ENCODE peak calls at places on chromosomes 13 and 19, in six cellular contexts. F is neuronal stem cell, O is H9, Y is mesendoderm, S is H1, E is mesenchymal stem cell. X is an unnamed sample.

GRCh38 chr13:32731576-32731975 is 145.3 kb downstream of the PDS5B start:
- DNase-seq in E (peak), S (no peak), F (no peak), Y (no peak), O (no peak), X (peak)

GRCh38 chr19:4114181-4114580 is 9.7 kb downstream of the MAP2K2 start:
- DNase-seq in S (no peak), O (no peak), Y (no peak), F (no peak), E (no peak), X (no peak)

GRCh38 chr13:77860621-77861020 is 58.0 kb downstream of the EDNRB start:
- DNase-seq in O (no peak), Y (no peak), F (no peak), S (no peak), E (peak), X (peak)

GRCh38 chr13:41492432-41493267 is 35.3 kb downstream of the RGCC start:
- DNase-seq in S (no peak), F (no peak), O (no peak), Y (no peak), E (peak), X (no peak)

GRCh38 chr19:6739884-6740588 is 556 bp downstream of the TRIP10 start:
- DNase-seq in O (peak), F (no peak), E (peak), S (peak), Y (peak), X (no peak)

GRCh38 chr13:65585346-65585745 is 1644.8 kb downstream of the PCDH9 start:
- DNase-seq in O (peak), E (no peak), F (no peak), Y (no peak), S (no peak), X (no peak)

GRCh38 chr19:2977001-2977685 is at the start of gene TLE6:
- DNase-seq in E (peak), F (peak), Y (peak), S (peak), O (peak), X (peak)

GRCh38 chr13:91805605-91806004 is 407.2 kb downstream of the GPC5 start:
- DNase-seq in F (no peak), Y (no peak), S (no peak), O (no peak), E (peak), X (no peak)

GRCh38 chr19:38674388-38675133 is 27.1 kb downstream of the ACTN4 start:
- DNase-seq in S (no peak), Y (peak), F (no peak), O (no peak), E (peak), X (peak)

GRCh38 chr13:38785047-38785446 is 98.2 kb downstream of the FREM2 start:
- DNase-seq in S (no peak), F (no peak), O (no peak), E (no peak), Y (no peak), X (no peak)

GRCh38 chr19:17107546-17108452 is 32.2 kb downstream of the MYO9B start:
- DNase-seq in F (no peak), S (no peak), Y (peak), O (no peak), E (peak), X (peak)

GRCh38 chr19:3880471-3881271 is at the start of gene ATCAY:
- DNase-seq in E (no peak), F (peak), S (peak), O (peak), Y (peak), X (no peak)

GRCh38 chr13:101423872-101424271 is 7.6 kb upstream of the NALCN start:
- DNase-seq in E (no peak), Y (no peak), O (no peak), S (no peak), F (no peak), X (no peak)
- H3K23ac ChIP-seq in E (no peak), Y (no peak), O (no peak), S (no peak), F (no peak), X (no peak)

GRCh38 chr19:14413765-14414171 is 5.4 kb downstream of the DDX39A start:
- DNase-seq in Y (no peak), F (no peak), O (no peak), E (no peak), S (no peak), X (peak)
- H3K23ac ChIP-seq in Y (no peak), F (no peak), O (no peak), E (no peak), S (no peak), X (no peak)

DNA sequence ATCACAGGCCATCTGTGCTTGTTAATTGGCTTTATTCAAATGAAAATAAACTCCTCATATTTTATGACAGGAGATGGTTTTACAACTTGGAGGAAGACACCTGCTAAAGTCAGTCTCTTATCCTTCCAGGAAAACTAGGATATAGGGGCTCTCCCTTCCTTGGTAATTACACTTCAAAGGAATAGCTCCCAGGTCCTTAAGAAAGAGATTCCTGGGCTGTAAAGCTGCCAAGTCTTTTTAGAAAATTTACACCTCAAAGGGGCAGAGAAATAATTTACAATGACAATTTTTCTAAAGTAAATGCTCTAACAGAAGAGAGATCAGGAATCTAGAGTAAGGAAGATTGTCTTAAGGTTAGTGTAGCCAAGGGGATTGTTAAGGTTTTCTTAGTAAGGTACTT is 1359.0 kb downstream of the OLFM4 start:
- DNase-seq in O (no peak), Y (peak), E (no peak), S (no peak), F (no peak), X (no peak)
- H3K23ac ChIP-seq in O (no peak), Y (no peak), E (no peak), S (no peak), F (no peak), X (no peak)

DNA sequence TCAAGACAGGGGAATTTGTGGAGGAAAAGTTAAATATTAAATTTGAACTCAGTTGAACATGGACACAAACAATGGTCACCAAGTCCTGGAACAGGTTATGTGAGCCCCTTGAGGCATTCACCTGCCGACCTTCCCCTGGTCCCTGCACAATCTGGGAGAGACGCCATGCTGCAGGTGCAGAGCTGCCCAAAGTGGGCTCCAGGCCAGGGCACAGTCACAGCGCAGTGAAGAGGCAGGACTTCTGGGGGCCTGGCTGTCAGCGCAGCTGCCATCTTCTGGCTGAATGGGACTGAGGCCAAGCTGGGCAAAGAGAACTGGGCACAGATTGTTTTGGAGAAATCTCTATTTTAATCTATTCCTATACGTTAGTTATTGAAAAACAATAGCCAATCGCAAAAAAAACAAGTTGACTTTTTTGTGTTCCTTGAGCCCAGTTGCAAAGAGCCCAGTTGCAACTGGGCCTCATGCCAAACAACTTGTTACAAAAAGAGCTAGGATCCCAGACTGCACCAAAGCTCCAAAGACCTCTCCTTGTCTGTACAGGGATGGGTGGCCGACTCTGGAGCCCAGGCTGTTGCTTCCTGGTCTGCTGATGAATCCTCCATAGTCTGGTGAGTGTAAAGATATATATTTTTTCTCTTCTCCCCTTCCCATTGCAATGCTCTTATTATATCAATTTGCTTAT is 1.2 kb upstream of the ZNF626 start:
- DNase-seq in O (no peak), F (no peak), S (no peak), Y (no peak), E (no peak), X (no peak)
- H3K23ac ChIP-seq in O (no peak), F (no peak), S (no peak), Y (no peak), E (no peak), X (no peak)

GRCh38 chr13:21328201-21328600 is 130.9 kb downstream of the ZDHHC20 start:
- DNase-seq in Y (peak), O (peak), S (no peak), F (no peak), E (no peak), X (no peak)

GRCh38 chr13:21326155-21327030 is 132.7 kb downstream of the ZDHHC20 start:
- DNase-seq in E (peak), F (peak), Y (peak), S (peak), O (peak), X (peak)

GRCh38 chr13:21330126-21330861 is 128.8 kb downstream of the ZDHHC20 start:
- DNase-seq in Y (no peak), S (no peak), E (peak), F (no peak), O (no peak), X (peak)

GRCh38 chr13:21324793-21325192 is 134.3 kb downstream of the ZDHHC20 start:
- DNase-seq in E (no peak), Y (no peak), F (no peak), O (no peak), S (peak), X (no peak)

GRCh38 chr13:21328836-21329477 is 130.1 kb downstream of the ZDHHC20 start:
- DNase-seq in Y (no peak), E (no peak), S (no peak), F (no peak), O (no peak), X (no peak)
- H3K23ac ChIP-seq in Y (no peak), E (no peak), S (no peak), F (no peak), O (no peak), X (no peak)

GRCh38 chr19:53944933-53945332 is 17.8 kb upstream of the CACNG8 start:
- DNase-seq in E (no peak), O (no peak), Y (no peak), S (no peak), F (no peak), X (no peak)

GRCh38 chr19:53945998-53946397 is 16.7 kb upstream of the CACNG8 start:
- DNase-seq in E (no peak), F (no peak), S (no peak), Y (no peak), O (no peak), X (no peak)

GRCh38 chr19:53945441-53945840 is 17.3 kb upstream of the CACNG8 start:
- DNase-seq in O (peak), F (no peak), Y (peak), S (peak), E (no peak), X (peak)

GRCh38 chr19:53944416-53944815 is 18.3 kb upstream of the CACNG8 start:
- DNase-seq in O (no peak), Y (no peak), S (no peak), E (no peak), F (no peak), X (no peak)

DNA sequence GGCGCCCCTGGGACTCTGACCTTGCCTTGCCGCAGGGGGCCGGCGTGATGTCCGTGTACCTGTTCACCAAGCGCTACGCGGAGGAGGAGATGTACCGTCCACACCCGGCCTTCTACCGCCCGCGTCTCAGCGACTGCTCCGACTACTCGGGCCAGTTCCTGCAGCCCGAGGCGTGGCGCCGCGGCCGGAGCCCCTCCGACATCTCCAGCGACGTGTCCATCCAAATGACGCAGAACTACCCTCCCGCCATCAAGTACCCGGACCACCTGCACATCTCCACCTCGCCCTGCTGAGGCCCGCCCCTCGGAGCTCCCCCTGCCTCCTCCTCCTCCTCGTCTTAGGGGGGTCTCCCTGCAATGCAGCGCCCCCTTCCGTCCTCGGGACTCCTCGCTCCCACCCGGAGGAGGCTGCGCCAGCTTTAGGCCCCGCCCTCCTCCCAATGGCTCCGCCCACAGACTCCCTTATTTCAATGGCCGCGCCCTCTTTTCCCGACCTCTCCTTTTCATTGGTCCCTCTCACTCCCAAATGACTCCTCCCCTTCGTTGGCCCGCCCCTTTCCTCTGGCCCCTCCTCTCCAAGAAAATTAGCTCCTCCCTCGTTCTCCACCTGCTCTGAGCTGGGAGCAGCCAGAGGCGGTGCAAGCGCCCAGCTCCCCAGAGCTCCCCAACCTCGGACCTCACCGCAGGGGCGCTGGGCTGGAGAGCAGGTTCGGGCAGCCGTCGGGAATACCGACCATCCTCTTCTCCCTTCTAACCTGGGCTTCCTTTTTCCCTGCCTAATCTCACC is 20.5 kb upstream of the CACNG8 start:
- DNase-seq in S (peak), E (no peak), O (peak), Y (peak), F (peak), X (no peak)
- H3K23ac ChIP-seq in S (no peak), E (no peak), O (no peak), Y (peak), F (no peak), X (no peak)

GRCh38 chr13:110706570-110707378 is 858 bp upstream of the CARS2 start:
- DNase-seq in Y (peak), S (no peak), F (no peak), O (no peak), E (no peak), X (no peak)

GRCh38 chr13:110705356-110705825 is 525 bp downstream of the CARS2 start:
- DNase-seq in S (no peak), O (no peak), Y (no peak), E (no peak), F (no peak), X (no peak)

GRCh38 chr13:110702089-110702488 is 3.8 kb downstream of the CARS2 start:
- DNase-seq in O (no peak), E (no peak), F (no peak), S (no peak), Y (no peak), X (no peak)

GRCh38 chr13:110702591-110703526 is 3.1 kb downstream of the CARS2 start:
- DNase-seq in O (no peak), S (no peak), F (no peak), Y (no peak), E (peak), X (peak)

DNA sequence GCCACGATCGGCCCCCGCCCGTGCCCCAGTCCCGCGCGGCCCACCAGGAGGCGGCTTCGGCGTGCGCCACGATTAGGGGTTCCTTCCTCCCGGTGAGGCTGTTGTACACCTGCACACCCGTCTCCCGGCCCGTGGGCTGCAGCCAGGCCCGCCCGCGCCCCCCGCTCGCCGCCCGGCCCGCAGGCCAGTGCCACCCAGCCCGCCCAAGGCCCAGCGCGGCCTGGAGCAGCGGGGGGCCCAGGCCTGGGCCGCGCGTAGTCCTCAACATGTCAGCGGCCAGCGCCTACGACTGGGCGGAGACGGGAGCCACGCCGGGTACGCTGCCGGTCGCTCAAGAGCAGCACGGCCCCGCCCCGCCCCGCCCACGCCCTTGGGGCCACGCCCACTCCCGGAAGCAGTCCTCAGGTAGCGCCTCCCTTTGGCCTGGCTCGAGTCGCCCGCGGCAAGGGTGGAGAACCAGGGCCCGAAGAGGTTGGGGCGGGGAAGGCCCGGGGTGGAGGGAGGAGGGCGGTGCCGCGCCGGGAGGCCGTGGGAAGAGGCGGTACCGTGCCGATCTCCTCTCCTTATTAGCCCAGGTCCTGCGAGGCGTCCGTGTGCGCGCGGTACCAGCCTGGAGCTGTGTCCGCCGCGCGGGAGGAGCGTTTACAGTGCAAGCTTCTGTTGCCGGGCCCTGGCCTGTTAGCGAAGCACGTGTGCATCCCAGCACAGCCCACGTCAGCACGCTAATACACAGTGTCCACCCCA is at the start of gene CARS2:
- DNase-seq in E (peak), O (peak), Y (peak), F (peak), S (peak), X (peak)
- H3K23ac ChIP-seq in E (peak), O (no peak), Y (no peak), F (peak), S (no peak), X (peak)

GRCh38 chr13:113430378-113431110 is 22.7 kb downstream of the ADPRHL1 start:
- DNase-seq in Y (no peak), S (no peak), O (no peak), E (no peak), F (no peak), X (no peak)
- H3K23ac ChIP-seq in Y (no peak), S (no peak), O (no peak), E (no peak), F (peak), X (no peak)

GRCh38 chr13:98542568-98543379 is 34.1 kb downstream of the STK24 start:
- DNase-seq in S (no peak), Y (no peak), F (no peak), O (no peak), E (no peak), X (no peak)
- H3K23ac ChIP-seq in S (no peak), Y (no peak), F (no peak), O (no peak), E (no peak), X (no peak)

GRCh38 chr13:112868308-112868707 is 100.7 kb upstream of the MCF2L start:
- DNase-seq in O (no peak), E (no peak), Y (no peak), S (no peak), F (no peak), X (no peak)
- H3K23ac ChIP-seq in O (no peak), E (no peak), Y (no peak), S (no peak), F (no peak), X (no peak)

X was measured in IMR-90.